ENCODE peak calls at places on chromosome 1, in ten cellular contexts. V, X, E, K, T, J, S, Z, D and A are unnamed samples.

GRCh38 chr1:75338974-75339483 is 204.8 kb downstream of the LHX8 start:
- DNase-seq in E (no peak), T (no peak), J (no peak), X (no peak), K (no peak), V (no peak), Z (no peak), S (no peak), D (no peak), A (no peak)

GRCh38 chr1:221824025-221824424 is 82.1 kb upstream of the DUSP10 start:
- DNase-seq in S (no peak), Z (no peak), K (no peak), V (no peak), J (no peak), T (no peak), D (peak; percentile 66), E (no peak), X (no peak), A (no peak)

GRCh38 chr1:227816750-227817446 is 1.4 kb downstream of the PRSS38 start:
- DNase-seq in Z (no peak), V (no peak), J (no peak), X (no peak), K (no peak), S (no peak), E (no peak), T (no peak), D (no peak), A (no peak)

GRCh38 chr1:33623811-33624210 is 151.4 kb downstream of the ZSCAN20 start:
- DNase-seq in K (no peak), J (no peak), E (no peak), X (no peak), V (no peak), D (no peak), Z (no peak), S (no peak), T (no peak), A (no peak)

GRCh38 chr1:63621075-63621474 is 27.9 kb downstream of the PGM1 start:
- DNase-seq in X (no peak), S (no peak), E (no peak), D (no peak), T (no peak), J (no peak), V (no peak), Z (no peak), K (no peak), A (no peak)

GRCh38 chr1:111920221-111921024 is 69.0 kb downstream of the KCND3 start:
- DNase-seq in V (peak; percentile 68), D (no peak), E (no peak), S (no peak), X (no peak), Z (no peak), J (no peak), T (peak; percentile 63), K (peak; percentile 57), A (no peak)

GRCh38 chr1:18240906-18241305 is 133.3 kb downstream of the IGSF21 start:
- DNase-seq in J (no peak), E (peak; percentile 40), S (no peak), X (no peak), Z (no peak), T (no peak), D (no peak), K (no peak), V (no peak), A (no peak)

GRCh38 chr1:7405844-7406500 is 365.1 kb upstream of the VAMP3 start:
- DNase-seq in T (peak; percentile 26), E (no peak), Z (no peak), J (peak; percentile 25), S (no peak), X (no peak), K (peak; percentile 13), D (peak; percentile 89), V (peak; percentile 1), A (peak; percentile 37)

GRCh38 chr1:109901106-109901505 is 9.5 kb upstream of the CSF1 start:
- DNase-seq in K (no peak), S (no peak), J (no peak), V (no peak), X (no peak), Z (no peak), E (no peak), T (no peak), D (no peak), A (no peak)

GRCh38 chr1:170854677-170855076 is 80.7 kb upstream of the MROH9 start:
- DNase-seq in X (no peak), E (no peak), D (no peak), Z (no peak), S (no peak), J (no peak), K (no peak), V (no peak), T (no peak), A (no peak)

GRCh38 chr1:208243851-208244583 is at the start of gene PLXNA2:
- DNase-seq in S (peak; percentile 52), E (peak; percentile 93), J (peak; percentile 97), T (peak; percentile 90), D (peak; percentile 96), V (peak; percentile 89), X (peak; percentile 72), K (peak; percentile 93), Z (peak; percentile 15), A (peak; percentile 76)
- TF ChIP-seq POLR2A in S (no peak), E (peak; percentile 83), J (no peak), T (peak; percentile 45), D (peak; percentile 18), V (peak; percentile 79), X (no peak), K (no peak), Z (no peak), A (no peak)

GRCh38 chr1:26471498-26472329 is 526 bp upstream of the HMGN2 start:
- DNase-seq in E (peak; percentile 69), X (peak; percentile 70), K (peak; percentile 57), Z (peak; percentile 31), V (peak; percentile 42), D (peak; percentile 94), T (peak; percentile 88), J (peak; percentile 94), S (no peak), A (peak; percentile 88)

GRCh38 chr1:26472901-26473845 is 933 bp downstream of the HMGN2 start:
- DNase-seq in X (peak; percentile 97), J (peak; percentile 99), S (peak; percentile 85), K (peak; percentile 97), E (peak; percentile 97), V (peak; percentile 94), T (peak; percentile 99), Z (peak; percentile 74), D (peak; percentile 97), A (peak; percentile 98)

GRCh38 chr1:26474824-26475223 is 2.6 kb downstream of the HMGN2 start:
- DNase-seq in E (no peak), D (no peak), Z (no peak), T (peak; percentile 9), X (no peak), J (no peak), S (peak; percentile 20), K (no peak), V (no peak), A (no peak)

GRCh38 chr1:26471201-26471497 is 1.1 kb upstream of the HMGN2 start:
- DNase-seq in E (no peak), K (no peak), J (no peak), X (no peak), S (no peak), Z (no peak), V (no peak), D (no peak), T (no peak), A (no peak)

DNA sequence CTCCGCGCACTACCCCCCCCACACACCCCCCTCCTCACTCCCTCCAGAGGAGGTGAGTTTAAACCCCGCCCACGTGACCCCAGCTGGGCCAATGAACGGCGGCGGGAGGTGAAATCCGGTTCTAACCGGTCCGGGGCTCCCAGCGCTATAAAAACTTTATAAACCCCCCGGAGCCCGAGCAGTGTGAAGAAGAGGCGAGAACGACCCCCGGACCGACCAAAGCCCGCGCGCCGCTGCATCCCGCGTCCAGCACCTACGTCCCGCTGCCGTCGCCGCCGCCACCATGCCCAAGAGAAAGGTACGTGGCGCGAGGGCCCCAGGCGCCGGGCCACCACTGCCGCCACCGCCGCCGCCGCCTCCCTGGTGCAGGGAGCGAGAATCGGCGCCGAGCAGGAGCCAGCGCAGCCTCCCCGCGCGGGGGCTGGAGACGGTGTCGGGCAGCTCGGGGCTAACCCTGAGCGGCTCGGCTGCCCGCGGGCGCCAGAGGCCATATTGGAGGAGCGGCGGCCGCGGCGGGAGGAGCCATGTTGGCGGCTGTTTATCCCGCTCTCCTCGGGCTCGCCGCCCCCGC is at the start of gene HMGN2:
- DNase-seq in S (peak; percentile 82), J (peak; percentile 95), V (peak; percentile 91), T (peak; percentile 96), X (peak; percentile 93), D (peak; percentile 96), Z (peak; percentile 64), K (peak; percentile 91), E (peak; percentile 93), A (peak; percentile 94)
- TF ChIP-seq POLR2AphosphoS5 in S (peak; percentile 56), J (peak; percentile 41), V (peak; percentile 86), T (peak; percentile 58), X (peak; percentile 61), D (peak; percentile 18), Z (peak; percentile 72), K (peak; percentile 12), E (peak; percentile 5), A (peak; percentile 54)

GRCh38 chr1:204287466-204287881 is 72.3 kb downstream of the PLEKHA6 start:
- DNase-seq in V (no peak), X (no peak), D (no peak), K (no peak), E (no peak), J (no peak), Z (no peak), S (no peak), T (no peak), A (no peak)
- H3K4me3 ChIP-seq in V (peak overlapping the region; percentile 4), X (peak overlapping the region; percentile 60), D (peak overlapping the region; percentile 22), K (peak overlapping the region; percentile 30), E (no peak overlapping the region), J (no peak overlapping the region), Z (peak overlapping the region; percentile 21), S (peak overlapping the region; percentile 8), T (no peak overlapping the region), A (no peak overlapping the region)

DNA sequence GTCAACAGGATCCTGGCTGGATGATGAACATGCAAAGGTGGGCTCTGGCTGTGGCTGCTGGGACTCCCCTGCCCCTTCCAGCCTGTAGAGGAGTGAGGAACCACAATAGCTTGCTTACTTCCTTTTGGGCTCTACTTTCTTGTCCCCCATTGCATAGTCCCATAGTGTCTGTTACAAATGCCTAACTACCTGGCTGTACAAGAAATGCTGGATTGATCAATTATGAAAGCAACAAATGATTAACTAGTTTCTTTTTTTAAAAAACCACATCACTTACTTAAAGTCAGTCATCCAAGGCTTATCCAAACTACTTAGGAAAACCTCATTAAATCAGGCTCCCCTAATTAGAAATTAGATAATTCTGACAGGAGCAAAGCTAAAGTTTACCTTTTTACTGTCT is 514.1 kb upstream of the PKN2 start:
- DNase-seq in K (no peak), Z (no peak), E (no peak), V (no peak), S (no peak), J (no peak), X (no peak), D (no peak), T (no peak), A (no peak)
- TF ChIP-seq POLR2A in K (no peak), Z (no peak), E (no peak), V (no peak), S (no peak), J (no peak), X (no peak), D (no peak), T (no peak), A (no peak)